ENCODE peak calls at places on chromosomes 1 and 21, in five cellular contexts. One of them, this sample, is unnamed.

GRCh38 chr1:89953072-89953626 is 41.8 kb upstream of the ZNF326 start:
- DNase-seq in left lung: no peak
- DNase-seq in stomach: peak; percentile 36
- DNase-seq in kidney: peak; percentile 80
- DNase-seq in fibroblast of lung: peak; percentile 77
- DNase-seq in this sample: no peak

GRCh38 chr1:180928272-180929230 is 15.9 kb downstream of the KIAA1614 start:
- DNase-seq in left lung: peak; percentile 77
- DNase-seq in stomach: no peak
- DNase-seq in kidney: peak; percentile 57
- DNase-seq in fibroblast of lung: no peak
- DNase-seq in this sample: no peak

GRCh38 chr1:14602131-14602530 is 3.6 kb downstream of the KAZN start:
- DNase-seq in left lung: no peak
- DNase-seq in stomach: peak; percentile 30
- DNase-seq in kidney: peak; percentile 82
- DNase-seq in fibroblast of lung: peak; percentile 36
- DNase-seq in this sample: no peak

GRCh38 chr1:47894718-47895393 is 102.3 kb downstream of the TRABD2B start:
- DNase-seq in left lung: no peak
- DNase-seq in stomach: peak; percentile 50
- DNase-seq in kidney: peak; percentile 54
- DNase-seq in fibroblast of lung: no peak
- DNase-seq in this sample: no peak

GRCh38 chr1:97084566-97084965 is 363.0 kb downstream of the PTBP2 start:
- DNase-seq in left lung: no peak
- DNase-seq in stomach: no peak
- DNase-seq in kidney: no peak
- DNase-seq in fibroblast of lung: peak; percentile 18
- DNase-seq in this sample: no peak

GRCh38 chr21:15000076-15000475 is 64.7 kb downstream of the NRIP1 start:
- DNase-seq in left lung: no peak
- DNase-seq in stomach: no peak
- DNase-seq in kidney: no peak
- DNase-seq in fibroblast of lung: peak; percentile 34
- DNase-seq in this sample: no peak

GRCh38 chr1:71785470-71785869 is 496.9 kb downstream of the NEGR1 start:
- DNase-seq in left lung: no peak
- DNase-seq in stomach: no peak
- DNase-seq in kidney: no peak
- DNase-seq in fibroblast of lung: peak; percentile 36
- DNase-seq in this sample: no peak

GRCh38 chr1:17176306-17177061 is 28.4 kb upstream of the PADI1 start:
- DNase-seq in left lung: no peak
- DNase-seq in stomach: no peak
- DNase-seq in kidney: no peak
- DNase-seq in fibroblast of lung: no peak
- DNase-seq in this sample: no peak

GRCh38 chr21:44515359-44516165 is 24.4 kb downstream of the KRTAP10-1 start:
- DNase-seq in left lung: peak; percentile 63
- DNase-seq in stomach: no peak
- DNase-seq in kidney: peak; percentile 58
- DNase-seq in fibroblast of lung: no peak
- DNase-seq in this sample: no peak

GRCh38 chr1:211369640-211370039 is 43.0 kb downstream of the TRAF5 start:
- DNase-seq in left lung: no peak
- DNase-seq in stomach: no peak
- DNase-seq in kidney: no peak
- DNase-seq in fibroblast of lung: no peak
- DNase-seq in this sample: no peak

GRCh38 chr1:248807067-248807737 is 18.5 kb downstream of the SH3BP5L start:
- DNase-seq in left lung: peak; percentile 90
- DNase-seq in stomach: peak; percentile 67
- DNase-seq in kidney: no peak
- DNase-seq in fibroblast of lung: peak; percentile 43
- DNase-seq in this sample: peak; percentile 77

GRCh38 chr1:167713330-167714081 is 8.3 kb upstream of the MPZL1 start:
- DNase-seq in left lung: peak; percentile 81
- DNase-seq in stomach: no peak
- DNase-seq in kidney: peak; percentile 77
- DNase-seq in fibroblast of lung: peak; percentile 37
- DNase-seq in this sample: peak; percentile 71

GRCh38 chr1:78015148-78015547 is 10.4 kb downstream of the DNAJB4 start:
- DNase-seq in left lung: no peak
- DNase-seq in stomach: no peak
- DNase-seq in kidney: no peak
- DNase-seq in fibroblast of lung: no peak
- DNase-seq in this sample: no peak

GRCh38 chr21:39103689-39104088 is 79.6 kb downstream of the PSMG1 start:
- DNase-seq in left lung: no peak
- DNase-seq in stomach: no peak
- DNase-seq in kidney: no peak
- DNase-seq in fibroblast of lung: peak; percentile 72
- DNase-seq in this sample: no peak

GRCh38 chr1:24923485-24924113 is 6.5 kb downstream of the RUNX3 start:
- DNase-seq in left lung: no peak
- DNase-seq in stomach: no peak
- DNase-seq in kidney: no peak
- DNase-seq in fibroblast of lung: no peak
- DNase-seq in this sample: no peak

GRCh38 chr1:206463137-206463536 is 7.1 kb upstream of the IKBKE start:
- DNase-seq in left lung: no peak
- DNase-seq in stomach: no peak
- DNase-seq in kidney: no peak
- DNase-seq in fibroblast of lung: no peak
- DNase-seq in this sample: no peak

GRCh38 chr21:45335151-45335760 is 47.6 kb upstream of the POFUT2 start:
- DNase-seq in left lung: peak; percentile 47
- DNase-seq in stomach: no peak
- DNase-seq in kidney: peak; percentile 57
- DNase-seq in fibroblast of lung: no peak
- DNase-seq in this sample: no peak

GRCh38 chr1:10909697-10910489 is 102.6 kb upstream of the TARDBP start:
- DNase-seq in left lung: peak; percentile 87
- DNase-seq in stomach: peak; percentile 77
- DNase-seq in kidney: peak; percentile 79
- DNase-seq in fibroblast of lung: no peak
- DNase-seq in this sample: peak; percentile 90

GRCh38 chr1:153789478-153790148 is 14.4 kb downstream of the SLC27A3 start:
- DNase-seq in left lung: no peak
- DNase-seq in stomach: no peak
- DNase-seq in kidney: peak; percentile 81
- DNase-seq in fibroblast of lung: no peak
- DNase-seq in this sample: no peak

GRCh38 chr1:116119876-116120275 is 8.7 kb downstream of the MAB21L3 start:
- DNase-seq in left lung: no peak
- DNase-seq in stomach: no peak
- DNase-seq in kidney: no peak
- DNase-seq in fibroblast of lung: no peak
- DNase-seq in this sample: no peak

GRCh38 chr1:1344672-1345361 is 4.4 kb downstream of the DVL1 start:
- DNase-seq in left lung: peak; percentile 87
- DNase-seq in stomach: peak; percentile 68
- DNase-seq in kidney: no peak
- DNase-seq in fibroblast of lung: peak; percentile 50
- DNase-seq in this sample: no peak

GRCh38 chr1:1226566-1227362 is 5.0 kb downstream of the SDF4 start:
- DNase-seq in left lung: no peak
- DNase-seq in stomach: no peak
- DNase-seq in kidney: no peak
- DNase-seq in fibroblast of lung: no peak
- DNase-seq in this sample: no peak

GRCh38 chr1:230877139-230877923 is 9.0 kb upstream of the C1orf198 start:
- DNase-seq in left lung: peak; percentile 45
- DNase-seq in stomach: no peak
- DNase-seq in kidney: no peak
- DNase-seq in fibroblast of lung: peak; percentile 54
- DNase-seq in this sample: no peak

GRCh38 chr1:59143824-59144223 is 153.1 kb upstream of the FGGY start:
- DNase-seq in left lung: no peak
- DNase-seq in stomach: no peak
- DNase-seq in kidney: no peak
- DNase-seq in fibroblast of lung: no peak
- DNase-seq in this sample: no peak

GRCh38 chr21:32442566-32443318 is 30.2 kb downstream of the EVA1C start:
- DNase-seq in left lung: no peak
- DNase-seq in stomach: no peak
- DNase-seq in kidney: no peak
- DNase-seq in fibroblast of lung: no peak
- DNase-seq in this sample: no peak

GRCh38 chr1:9042272-9042671 is 16.0 kb upstream of the SLC2A7 start:
- DNase-seq in left lung: no peak
- DNase-seq in stomach: no peak
- DNase-seq in kidney: peak; percentile 8
- DNase-seq in fibroblast of lung: no peak
- DNase-seq in this sample: no peak

GRCh38 chr1:244730934-244731434 is 78.1 kb downstream of the DESI2 start:
- DNase-seq in left lung: no peak
- DNase-seq in stomach: no peak
- DNase-seq in kidney: no peak
- DNase-seq in fibroblast of lung: no peak
- DNase-seq in this sample: no peak

GRCh38 chr1:188594542-188595235 is 1765.9 kb downstream of the PLA2G4A start:
- DNase-seq in left lung: no peak
- DNase-seq in stomach: no peak
- DNase-seq in kidney: no peak
- DNase-seq in fibroblast of lung: no peak
- DNase-seq in this sample: no peak

GRCh38 chr1:188599313-188599712 is 1770.6 kb downstream of the PLA2G4A start:
- DNase-seq in left lung: no peak
- DNase-seq in stomach: no peak
- DNase-seq in kidney: no peak
- DNase-seq in fibroblast of lung: no peak
- DNase-seq in this sample: no peak
- TF ChIP-seq CTCF in left lung: no peak
- TF ChIP-seq CTCF in stomach: no peak
- TF ChIP-seq CTCF in kidney: no peak
- TF ChIP-seq CTCF in fibroblast of lung: no peak
- TF ChIP-seq CTCF in this sample: no peak

DNA sequence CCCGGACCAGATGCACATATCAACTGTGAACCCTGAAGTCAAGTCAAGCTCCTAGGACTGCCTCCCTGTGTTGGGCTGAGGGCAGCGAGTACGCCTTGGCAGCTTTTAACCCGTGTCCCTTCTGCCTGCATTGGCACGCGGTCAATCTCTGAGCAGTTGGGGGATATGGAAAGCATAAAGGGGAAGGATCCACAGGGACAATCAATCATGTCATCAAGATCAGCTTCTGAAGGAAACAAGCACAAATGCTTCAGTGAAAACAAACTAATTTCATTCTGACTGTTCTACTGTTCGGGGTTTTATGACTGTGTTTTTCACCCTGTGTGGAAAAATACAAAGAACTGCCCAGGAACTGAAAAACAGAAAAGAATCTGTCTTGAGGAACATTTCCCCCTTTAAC is 106.2 kb downstream of the RUNX1 start:
- DNase-seq in left lung: no peak
- DNase-seq in stomach: no peak
- DNase-seq in kidney: no peak
- DNase-seq in fibroblast of lung: no peak
- DNase-seq in this sample: no peak
- H3K4me1 ChIP-seq in left lung: peaks cover 5% of the 10 kb centered on the region
- H3K4me1 ChIP-seq in stomach: no peaks in the 10 kb centered on the region
- H3K4me1 ChIP-seq in kidney: no peaks in the 10 kb centered on the region
- H3K4me1 ChIP-seq in fibroblast of lung: no peaks in the 10 kb centered on the region
- H3K4me1 ChIP-seq in this sample: no peaks in the 10 kb centered on the region

DNA sequence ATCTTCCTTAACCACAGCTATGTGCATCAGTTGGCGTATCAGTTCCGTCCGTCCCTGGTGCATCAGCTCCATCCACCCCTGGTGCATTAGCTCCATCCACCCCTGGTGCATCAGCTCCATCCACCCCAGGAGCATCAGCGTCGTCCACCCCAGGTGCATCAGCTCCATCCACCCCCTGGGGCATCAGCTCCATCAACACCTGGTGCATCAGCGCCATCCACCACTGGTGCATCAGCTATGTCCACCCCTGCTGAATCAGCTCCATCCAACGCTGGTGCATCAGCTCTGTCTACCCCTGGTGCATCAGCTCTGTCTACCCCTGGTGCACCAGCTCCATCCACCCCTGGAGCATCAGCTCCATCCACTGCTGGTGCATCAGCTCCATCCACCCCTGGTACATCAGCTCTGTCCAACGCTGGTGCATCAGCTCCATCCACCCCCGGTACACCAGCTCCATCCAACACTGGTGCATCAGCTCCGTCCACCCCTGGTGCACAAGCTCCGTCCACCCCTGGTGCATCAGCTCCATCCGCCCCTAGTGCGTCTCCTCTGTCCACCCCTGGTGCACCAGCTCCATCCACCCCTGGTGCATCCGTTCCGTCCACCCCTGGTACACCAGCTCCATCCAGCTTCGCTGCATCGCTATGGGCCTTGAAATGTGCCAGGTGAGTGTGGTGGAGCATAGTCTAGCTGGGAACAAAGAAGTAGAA is 106.6 kb upstream of the ZBTB40 start:
- DNase-seq in left lung: no peak
- DNase-seq in stomach: no peak
- DNase-seq in kidney: no peak
- DNase-seq in fibroblast of lung: no peak
- DNase-seq in this sample: no peak
- TF ChIP-seq CTCF in left lung: no peak
- TF ChIP-seq CTCF in stomach: no peak
- TF ChIP-seq CTCF in kidney: no peak
- TF ChIP-seq CTCF in fibroblast of lung: no peak
- TF ChIP-seq CTCF in this sample: no peak

GRCh38 chr1:174812026-174812425 is 187.7 kb upstream of the CACYBP start:
- DNase-seq in left lung: no peak
- DNase-seq in stomach: no peak
- DNase-seq in kidney: no peak
- DNase-seq in fibroblast of lung: no peak
- DNase-seq in this sample: no peak

GRCh38 chr1:174815474-174815908 is 184.3 kb upstream of the CACYBP start:
- DNase-seq in left lung: no peak
- DNase-seq in stomach: no peak
- DNase-seq in kidney: no peak
- DNase-seq in fibroblast of lung: no peak
- DNase-seq in this sample: no peak

GRCh38 chr1:174812656-174813055 is 187.1 kb upstream of the CACYBP start:
- DNase-seq in left lung: no peak
- DNase-seq in stomach: no peak
- DNase-seq in kidney: no peak
- DNase-seq in fibroblast of lung: peak; percentile 3
- DNase-seq in this sample: no peak

GRCh38 chr1:174815036-174815435 is 184.7 kb upstream of the CACYBP start:
- DNase-seq in left lung: no peak
- DNase-seq in stomach: no peak
- DNase-seq in kidney: no peak
- DNase-seq in fibroblast of lung: peak; percentile 52
- DNase-seq in this sample: no peak

GRCh38 chr1:174809755-174810280 is 189.9 kb upstream of the CACYBP start:
- DNase-seq in left lung: no peak
- DNase-seq in stomach: no peak
- DNase-seq in kidney: no peak
- DNase-seq in fibroblast of lung: no peak
- DNase-seq in this sample: no peak
- H3K4me1 ChIP-seq in left lung: no peaks in the 10 kb centered on the region
- H3K4me1 ChIP-seq in stomach: no peaks in the 10 kb centered on the region
- H3K4me1 ChIP-seq in kidney: no peaks in the 10 kb centered on the region
- H3K4me1 ChIP-seq in fibroblast of lung: peaks cover 4% of the 10 kb centered on the region
- H3K4me1 ChIP-seq in this sample: no peaks in the 10 kb centered on the region

GRCh38 chr1:197841158-197841557 is 61.3 kb upstream of the C1orf53 start:
- DNase-seq in left lung: no peak
- DNase-seq in stomach: no peak
- DNase-seq in kidney: no peak
- DNase-seq in fibroblast of lung: no peak
- DNase-seq in this sample: no peak
- TF ChIP-seq CTCF in left lung: no peak
- TF ChIP-seq CTCF in stomach: no peak
- TF ChIP-seq CTCF in kidney: no peak
- TF ChIP-seq CTCF in fibroblast of lung: no peak
- TF ChIP-seq CTCF in this sample: no peak

GRCh38 chr1:218350909-218351616 is 5.9 kb downstream of the TGFB2 start:
- DNase-seq in left lung: no peak
- DNase-seq in stomach: no peak
- DNase-seq in kidney: no peak
- DNase-seq in fibroblast of lung: peak; percentile 79
- DNase-seq in this sample: no peak
- H3K4me1 ChIP-seq in left lung: peaks cover 4% of the 10 kb centered on the region
- H3K4me1 ChIP-seq in stomach: no peaks in the 10 kb centered on the region
- H3K4me1 ChIP-seq in kidney: no peaks in the 10 kb centered on the region
- H3K4me1 ChIP-seq in fibroblast of lung: no peaks in the 10 kb centered on the region
- H3K4me1 ChIP-seq in this sample: peaks cover 9% of the 10 kb centered on the region

This sample was measured in upper lobe of right lung.